ENCODE peak calls at places on chromosomes 6 and 20, in six cellular contexts. J, Q, R, A, Y and Z are unnamed samples.

GRCh38 chr20:33811763-33812672 is 870 bp downstream of the CHMP4B start:
- DNase-seq in Q (peak), R (peak), A (peak), J (peak), Y (peak), Z (peak)

GRCh38 chr20:13455713-13456112 is 183.0 kb downstream of the TASP1 start:
- DNase-seq in A (no peak), R (no peak), Q (peak), J (no peak), Y (no peak), Z (no peak)

GRCh38 chr6:72260489-72260888 is 361.4 kb upstream of the KCNQ5 start:
- DNase-seq in J (no peak), Y (no peak), A (peak), Q (no peak), R (no peak), Z (no peak)

GRCh38 chr20:1389703-1390385 is 3.0 kb downstream of the FKBP1A start:
- DNase-seq in R (no peak), A (no peak), Y (no peak), J (no peak), Q (no peak), Z (no peak)

GRCh38 chr20:57526067-57526884 is 1.3 kb upstream of the CTCFL start:
- DNase-seq in Y (peak), A (no peak), J (no peak), Q (no peak), R (no peak), Z (no peak)

GRCh38 chr6:87289571-87289970 is 32.8 kb upstream of the SMIM8 start:
- DNase-seq in R (no peak), Y (no peak), Q (no peak), J (no peak), A (no peak), Z (no peak)

GRCh38 chr6:1585669-1586049 is 24.1 kb upstream of the FOXC1 start:
- DNase-seq in Y (no peak), J (no peak), A (no peak), R (no peak), Q (no peak), Z (no peak)

GRCh38 chr20:21607971-21608735 is 94.3 kb upstream of the NKX2-2 start:
- DNase-seq in J (peak), R (no peak), Q (no peak), A (no peak), Y (peak), Z (no peak)

GRCh38 chr6:131747821-131748353 is 37.1 kb upstream of the CTAGE9 start:
- DNase-seq in R (no peak), Y (no peak), J (no peak), A (no peak), Q (no peak), Z (no peak)

GRCh38 chr6:39724787-39725631 is at the start of gene KIF6:
- DNase-seq in A (peak), R (peak), J (peak), Q (peak), Y (peak), Z (peak)

GRCh38 chr6:41355952-41356351 is 20.5 kb downstream of the NCR2 start:
- DNase-seq in J (no peak), A (no peak), Q (no peak), Y (no peak), R (no peak), Z (no peak)

GRCh38 chr6:71466362-71466761 is 177.8 kb downstream of the OGFRL1 start:
- DNase-seq in R (no peak), Q (no peak), A (no peak), J (no peak), Y (no peak), Z (no peak)

GRCh38 chr6:44146685-44147084 is 11.9 kb upstream of the CAPN11 start:
- DNase-seq in R (no peak), J (no peak), Q (no peak), A (no peak), Y (no peak), Z (no peak)

GRCh38 chr6:134821914-134822862 is 127.7 kb downstream of the ALDH8A1 start:
- DNase-seq in Y (no peak), J (no peak), R (no peak), Q (no peak), A (peak), Z (no peak)

GRCh38 chr6:63897459-63897858 is 261.9 kb downstream of the PHF3 start:
- DNase-seq in A (peak), J (no peak), Y (no peak), Q (peak), R (no peak), Z (no peak)

GRCh38 chr6:43180985-43181384 is 1.0 kb upstream of the CUL9 start:
- DNase-seq in Y (no peak), Q (no peak), J (no peak), A (no peak), R (no peak), Z (no peak)

GRCh38 chr6:55818482-55818881 is 56.9 kb downstream of the BMP5 start:
- DNase-seq in J (no peak), R (no peak), A (no peak), Q (peak), Y (no peak), Z (no peak)

GRCh38 chr6:110270166-110270565 is 88.0 kb downstream of the METTL24 start:
- DNase-seq in Q (no peak), Y (no peak), J (no peak), A (no peak), R (no peak), Z (no peak)

GRCh38 chr6:76677017-76677416 is 604.6 kb upstream of the IMPG1 start:
- DNase-seq in Q (no peak), R (no peak), Y (no peak), A (no peak), J (no peak), Z (no peak)

GRCh38 chr20:32510120-32510600 is 75.0 kb downstream of the NOL4L start:
- DNase-seq in R (no peak), A (no peak), Q (no peak), J (no peak), Y (no peak), Z (no peak)

GRCh38 chr20:3595541-3595940 is 67.7 kb downstream of the GFRA4 start:
- DNase-seq in Y (no peak), A (no peak), J (no peak), Q (no peak), R (no peak), Z (no peak)

GRCh38 chr6:31738048-31738979 is 1.5 kb upstream of the MSH5 start:
- DNase-seq in A (peak), Q (peak), J (peak), R (no peak), Y (peak), Z (no peak)
- H3K4me3 ChIP-seq in A (peak), Q (no peak), J (no peak), R (no peak), Y (no peak), Z (no peak)

GRCh38 chr20:63736893-63737689 is 627 bp downstream of the LIME1 start:
- DNase-seq in Y (peak), J (peak), R (no peak), A (no peak), Q (no peak), Z (no peak)
- TF ChIP-seq CTCF in Y (no peak), J (no peak), R (no peak), A (no peak), Q (no peak), Z (no peak)

GRCh38 chr20:11048739-11049138 is 374.9 kb upstream of the JAG1 start:
- DNase-seq in J (peak), Q (no peak), R (no peak), A (no peak), Y (no peak), Z (no peak)

GRCh38 chr20:11050350-11050749 is 376.6 kb upstream of the JAG1 start:
- DNase-seq in Y (no peak), A (no peak), J (no peak), Q (no peak), R (no peak), Z (no peak)

GRCh38 chr20:11053310-11053709 is 379.5 kb upstream of the JAG1 start:
- DNase-seq in A (no peak), Q (no peak), Y (no peak), J (no peak), R (no peak), Z (no peak)

GRCh38 chr20:11054266-11055025 is 380.6 kb upstream of the JAG1 start:
- DNase-seq in R (no peak), A (no peak), Y (no peak), J (no peak), Q (no peak), Z (no peak)

GRCh38 chr20:11051146-11051545 is 377.3 kb upstream of the JAG1 start:
- DNase-seq in Q (no peak), R (no peak), A (no peak), Y (no peak), J (no peak), Z (no peak)
- H3K4me3 ChIP-seq in Q (no peak), R (no peak), A (no peak), Y (no peak), J (no peak), Z (no peak)

DNA sequence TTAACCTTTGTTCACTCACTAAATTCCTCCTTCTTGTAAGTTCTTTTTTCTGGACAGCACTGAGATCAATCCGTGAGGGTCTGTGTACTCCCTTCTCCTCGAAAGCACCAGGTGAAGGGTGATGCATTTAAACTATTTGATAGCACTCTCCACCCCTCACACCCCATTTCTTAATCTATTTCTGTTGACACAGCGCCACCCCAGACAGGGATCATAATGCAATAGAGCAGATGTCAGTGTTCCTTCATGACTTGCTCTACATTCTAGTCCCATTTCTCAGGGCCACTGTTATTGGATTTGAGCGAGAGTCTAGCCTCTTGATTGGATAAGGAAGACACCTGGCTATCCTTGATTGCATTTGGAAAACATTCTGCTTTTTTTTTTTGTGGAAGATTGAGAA is 46.3 kb downstream of the PPP1R14C start:
- DNase-seq in A (no peak), Y (peak), Q (no peak), R (no peak), J (peak), Z (no peak)
- TF ChIP-seq CTCF in A (no peak), Y (no peak), Q (no peak), R (no peak), J (no peak), Z (no peak)